ENCODE peak calls at places on chromosomes 12 and 14, in eight cellular contexts. O, Q, N, V, Y, W, A and D are unnamed samples.

GRCh38 chr14:50008562-50009355 is 107.6 kb downstream of the VCPKMT start:
- DNase-seq in A (no peak), Q (no peak), V (peak), Y (no peak), W (no peak), N (no peak), O (no peak), D (no peak)

GRCh38 chr12:58148405-58148804 is 207.0 kb downstream of the ATP23 start:
- DNase-seq in O (peak), W (peak), Y (no peak), V (peak), A (no peak), N (no peak), Q (peak), D (no peak)

GRCh38 chr14:89401783-89402182 is 15.2 kb downstream of the FOXN3 start:
- DNase-seq in Y (no peak), A (no peak), N (no peak), O (no peak), V (no peak), W (no peak), Q (no peak), D (no peak)

GRCh38 chr12:1695836-1696670 is 5.2 kb downstream of the ADIPOR2 start:
- DNase-seq in Q (no peak), Y (no peak), W (no peak), V (no peak), O (no peak), N (no peak), A (no peak), D (no peak)

GRCh38 chr12:98646165-98646764 is 1.2 kb downstream of the APAF1 start:
- DNase-seq in W (no peak), V (peak), A (no peak), O (peak), N (no peak), Y (peak), Q (no peak), D (no peak)

GRCh38 chr14:58639842-58640484 is 2.2 kb downstream of the DACT1 start:
- DNase-seq in N (peak), Y (peak), Q (peak), V (peak), O (peak), W (peak), A (peak), D (no peak)

GRCh38 chr14:105187116-105187515 is 6.0 kb upstream of the NUDT14 start:
- DNase-seq in Y (no peak), O (no peak), A (peak), N (no peak), W (no peak), V (no peak), Q (no peak), D (no peak)

GRCh38 chr12:52903855-52904508 is 894 bp downstream of the KRT8 start:
- DNase-seq in N (no peak), Q (no peak), W (peak), V (no peak), A (peak), O (peak), Y (peak), D (peak)

GRCh38 chr14:62002636-62003035 is 240.4 kb downstream of the SNAPC1 start:
- DNase-seq in N (no peak), Y (no peak), W (no peak), A (no peak), Q (no peak), V (no peak), O (no peak), D (no peak)

GRCh38 chr14:24243336-24243836 is 963 bp upstream of the TINF2 start:
- DNase-seq in O (no peak), A (no peak), N (peak), W (no peak), Q (no peak), Y (no peak), V (no peak), D (no peak)

GRCh38 chr14:75987201-75987970 is 1.8 kb downstream of the IFT43 start:
- DNase-seq in N (no peak), Y (no peak), V (no peak), A (no peak), O (no peak), W (no peak), Q (no peak), D (no peak)

GRCh38 chr14:52011557-52011956 is 22.2 kb downstream of the RTRAF start:
- DNase-seq in Y (no peak), V (no peak), N (no peak), O (no peak), W (no peak), Q (no peak), A (no peak), D (no peak)

GRCh38 chr12:111446044-111446581 is 40.4 kb downstream of the SH2B3 start:
- DNase-seq in Y (no peak), N (peak), W (peak), A (peak), V (no peak), O (no peak), Q (no peak), D (peak)

GRCh38 chr14:21408152-21408551 is 24.3 kb upstream of the SUPT16H start:
- DNase-seq in O (no peak), A (no peak), N (no peak), W (no peak), Q (no peak), V (peak), Y (no peak), D (no peak)

GRCh38 chr12:2876431-2877046 is 435 bp downstream of the FOXM1 start:
- DNase-seq in W (peak), O (peak), Q (no peak), Y (peak), V (peak), A (no peak), N (no peak), D (no peak)

GRCh38 chr14:101689039-101689501 is 72.4 kb upstream of the PPP2R5C start:
- DNase-seq in Y (no peak), N (no peak), O (no peak), V (no peak), W (no peak), A (no peak), Q (no peak), D (peak)

GRCh38 chr12:88185988-88186387 is 43.9 kb downstream of the TMTC3 start:
- DNase-seq in Y (no peak), Q (no peak), W (no peak), V (peak), A (no peak), O (peak), N (no peak), D (no peak)

GRCh38 chr14:73809386-73809785 is 42.2 kb upstream of the PTGR2 start:
- DNase-seq in O (no peak), W (no peak), Y (no peak), N (no peak), Q (no peak), A (no peak), V (no peak), D (no peak)

GRCh38 chr12:121124402-121125109 is 8.1 kb upstream of the P2RX7 start:
- DNase-seq in V (peak), Y (no peak), O (peak), N (no peak), Q (no peak), W (peak), A (no peak), D (no peak)

GRCh38 chr12:28374556-28374955 is 184.3 kb downstream of the CCDC91 start:
- DNase-seq in W (no peak), O (no peak), Y (no peak), V (no peak), N (no peak), Q (no peak), A (no peak), D (no peak)

GRCh38 chr14:68791078-68791983 is 1.5 kb downstream of the ZFP36L1 start:
- DNase-seq in V (peak), N (peak), O (peak), W (peak), Q (no peak), Y (no peak), A (no peak), D (no peak)

GRCh38 chr12:77064891-77065360 is 443 bp downstream of the E2F7 start:
- DNase-seq in V (no peak), W (no peak), Q (no peak), A (peak), O (no peak), N (no peak), Y (peak), D (no peak)

GRCh38 chr12:90794212-90794611 is 160.8 kb downstream of the CCER1 start:
- DNase-seq in O (no peak), N (no peak), Q (no peak), Y (no peak), A (no peak), V (no peak), W (no peak), D (no peak)